ENCODE peak calls at places on chromosomes 1 and 21, in seven cellular contexts. U is GM23338, P is MCF 10A, H is progenitor cell of endocrine pancreas, L is AG10803, S is fibroblast of lung, X is B cell. G is an unnamed sample.

GRCh38 chr1:95974586-95974985 is 740.6 kb downstream of the RWDD3 start:
- DNase-seq in L (peak), X (no peak), S (peak), H (no peak), U (no peak), P (peak), G (no peak)

GRCh38 chr1:202187040-202187671 is 6.4 kb upstream of the LGR6 start:
- DNase-seq in S (no peak), H (no peak), X (no peak), P (no peak), L (no peak), U (no peak), G (no peak)

GRCh38 chr1:109783436-109783835 is 19.7 kb upstream of the EPS8L3 start:
- DNase-seq in H (no peak), X (no peak), U (peak), S (peak), P (peak), L (peak), G (no peak)

GRCh38 chr1:156496211-156496761 is 4.3 kb downstream of the MEF2D start:
- DNase-seq in L (no peak), U (no peak), H (no peak), P (no peak), S (no peak), X (no peak), G (no peak)

GRCh38 chr1:152623203-152623844 is 421 bp upstream of the LCE3A start:
- DNase-seq in P (no peak), X (no peak), H (no peak), U (peak), L (no peak), S (no peak), G (peak)

GRCh38 chr1:183205196-183205781 is 19.2 kb downstream of the LAMC2 start:
- DNase-seq in X (no peak), U (no peak), L (peak), S (peak), H (no peak), P (peak), G (no peak)

GRCh38 chr1:88867743-88868521 is 23.4 kb downstream of the GTF2B start:
- DNase-seq in U (no peak), X (no peak), S (peak), H (no peak), P (no peak), L (peak), G (no peak)

GRCh38 chr1:209387271-209387968 is 196.1 kb upstream of the CAMK1G start:
- DNase-seq in X (no peak), H (no peak), L (no peak), U (no peak), P (peak), S (no peak), G (no peak)

GRCh38 chr21:43810505-43811261 is 21.3 kb downstream of the RRP1 start:
- DNase-seq in U (peak), H (peak), P (peak), X (peak), S (peak), L (peak), G (peak)

GRCh38 chr1:192607836-192608235 is 28.1 kb upstream of the RGS13 start:
- DNase-seq in H (no peak), S (peak), L (no peak), U (no peak), X (no peak), P (no peak), G (no peak)

GRCh38 chr21:38850277-38850951 is 44.7 kb downstream of the ETS2 start:
- DNase-seq in X (no peak), H (no peak), U (no peak), L (no peak), P (no peak), S (no peak), G (no peak)

GRCh38 chr1:15684042-15684461 is at the start of gene PLEKHM2:
- DNase-seq in P (no peak), X (peak), H (no peak), S (peak), L (peak), U (peak), G (peak)

GRCh38 chr21:34582506-34583150 is 32.3 kb downstream of the RCAN1 start:
- DNase-seq in X (no peak), H (no peak), P (peak), S (peak), L (peak), U (peak), G (no peak)

GRCh38 chr1:66323958-66324357 is 210.0 kb upstream of the SGIP1 start:
- DNase-seq in S (peak), X (no peak), U (peak), L (no peak), H (no peak), P (no peak), G (no peak)

GRCh38 chr1:162939035-162939434 is 78.1 kb upstream of the CCDC190 start:
- DNase-seq in L (no peak), H (no peak), S (no peak), X (no peak), U (no peak), P (peak), G (no peak)

GRCh38 chr1:201710632-201711031 is 118.3 kb upstream of the IPO9 start:
- DNase-seq in S (no peak), X (no peak), U (no peak), L (no peak), P (no peak), H (no peak), G (no peak)

GRCh38 chr1:57549280-57549679 is 125.4 kb upstream of the DAB1 start:
- DNase-seq in L (peak), U (no peak), X (no peak), H (no peak), P (peak), S (no peak), G (no peak)

GRCh38 chr1:18475234-18475633 is 5.5 kb upstream of the KLHDC7A start:
- DNase-seq in H (no peak), P (no peak), S (no peak), L (no peak), U (no peak), X (no peak), G (no peak)

GRCh38 chr1:41958015-41958673 is 39.4 kb upstream of the HIVEP3 start:
- DNase-seq in L (no peak), P (no peak), U (no peak), S (no peak), X (no peak), H (no peak), G (no peak)

GRCh38 chr1:45979074-45979777 is 153.2 kb downstream of the PIK3R3 start:
- DNase-seq in P (peak), S (peak), X (no peak), H (no peak), U (no peak), L (no peak), G (no peak)

GRCh38 chr1:232992227-232992626 is 41.8 kb downstream of the NTPCR start:
- DNase-seq in H (no peak), U (no peak), X (no peak), P (no peak), L (no peak), S (no peak), G (no peak)

GRCh38 chr1:167229719-167230385 is 9.2 kb downstream of the POU2F1 start:
- DNase-seq in L (no peak), X (no peak), P (no peak), S (no peak), H (no peak), U (no peak), G (no peak)

GRCh38 chr1:25006770-25007169 is 76.7 kb upstream of the RUNX3 start:
- DNase-seq in S (peak), U (no peak), P (no peak), X (no peak), L (no peak), H (no peak), G (no peak)

GRCh38 chr1:224430511-224431113 is 4.0 kb downstream of the WDR26 start:
- DNase-seq in X (peak), L (peak), U (no peak), H (no peak), S (peak), P (peak), G (no peak)

GRCh38 chr1:230878584-230878975 is 10.3 kb upstream of the C1orf198 start:
- DNase-seq in H (no peak), U (no peak), X (no peak), L (peak), P (peak), S (peak), G (no peak)

GRCh38 chr1:55280731-55281130 is 65.6 kb upstream of the USP24 start:
- DNase-seq in L (peak), H (no peak), X (no peak), S (peak), P (no peak), U (no peak), G (no peak)

GRCh38 chr1:193368302-193368701 is 181.9 kb upstream of the B3GALT2 start:
- DNase-seq in U (no peak), S (peak), X (no peak), P (no peak), H (no peak), L (no peak), G (no peak)

GRCh38 chr1:172789840-172790239 is 130.9 kb downstream of the FASLG start:
- DNase-seq in L (no peak), U (no peak), H (no peak), S (no peak), X (no peak), P (no peak), G (no peak)

GRCh38 chr1:205182930-205183329 is 28.6 kb downstream of the DSTYK start:
- DNase-seq in X (no peak), S (no peak), P (no peak), L (no peak), U (no peak), H (no peak), G (no peak)

GRCh38 chr21:15741510-15741909 is 11.7 kb downstream of the USP25 start:
- DNase-seq in H (no peak), P (peak), X (no peak), L (peak), U (no peak), S (peak), G (no peak)

GRCh38 chr1:114061431-114061830 is 82.2 kb downstream of the OLFML3 start:
- DNase-seq in U (no peak), X (no peak), S (peak), P (peak), H (no peak), L (peak), G (no peak)

GRCh38 chr1:114062646-114063045 is 83.4 kb downstream of the OLFML3 start:
- DNase-seq in U (no peak), P (no peak), X (no peak), S (no peak), H (no peak), L (peak), G (no peak)

GRCh38 chr1:114063544-114063943 is 84.3 kb downstream of the OLFML3 start:
- DNase-seq in L (no peak), P (no peak), U (no peak), X (no peak), S (no peak), H (no peak), G (no peak)
- TF ChIP-seq CTCF in L (no peak), P (no peak), U (no peak), X (no peak), S (no peak), H (no peak), G (no peak)

GRCh38 chr1:98939471-98939870 is 65.2 kb downstream of the PLPPR5 start:
- DNase-seq in L (peak), U (no peak), S (no peak), H (no peak), X (no peak), P (no peak), G (no peak)

GRCh38 chr1:98940069-98940468 is 64.6 kb downstream of the PLPPR5 start:
- DNase-seq in P (no peak), X (no peak), L (no peak), S (no peak), H (no peak), U (no peak), G (no peak)

DNA sequence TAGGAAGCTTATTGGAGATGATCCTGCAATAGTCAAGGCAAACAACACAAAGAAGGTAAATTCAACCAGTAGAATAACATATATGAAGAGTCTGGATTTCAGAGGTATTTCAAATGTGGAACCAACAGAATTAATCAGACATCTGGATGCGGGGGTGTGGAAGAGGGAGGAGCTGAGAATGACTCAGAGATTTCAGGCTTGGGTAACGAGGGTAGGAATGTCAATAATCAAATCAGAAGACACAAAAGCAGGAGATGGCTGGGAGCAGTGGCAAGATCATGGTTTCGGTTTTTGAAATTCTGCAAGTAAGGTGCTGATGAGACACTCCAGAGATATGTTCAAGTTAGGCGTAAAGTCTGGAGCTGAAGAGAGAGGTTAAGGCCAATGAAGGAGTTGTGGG is 64.0 kb downstream of the PLPPR5 start:
- DNase-seq in X (no peak), U (no peak), P (peak), H (no peak), L (peak), S (peak), G (no peak)
- TF ChIP-seq CTCF in X (no peak), U (no peak), P (no peak), H (no peak), L (no peak), S (no peak), G (no peak)

DNA sequence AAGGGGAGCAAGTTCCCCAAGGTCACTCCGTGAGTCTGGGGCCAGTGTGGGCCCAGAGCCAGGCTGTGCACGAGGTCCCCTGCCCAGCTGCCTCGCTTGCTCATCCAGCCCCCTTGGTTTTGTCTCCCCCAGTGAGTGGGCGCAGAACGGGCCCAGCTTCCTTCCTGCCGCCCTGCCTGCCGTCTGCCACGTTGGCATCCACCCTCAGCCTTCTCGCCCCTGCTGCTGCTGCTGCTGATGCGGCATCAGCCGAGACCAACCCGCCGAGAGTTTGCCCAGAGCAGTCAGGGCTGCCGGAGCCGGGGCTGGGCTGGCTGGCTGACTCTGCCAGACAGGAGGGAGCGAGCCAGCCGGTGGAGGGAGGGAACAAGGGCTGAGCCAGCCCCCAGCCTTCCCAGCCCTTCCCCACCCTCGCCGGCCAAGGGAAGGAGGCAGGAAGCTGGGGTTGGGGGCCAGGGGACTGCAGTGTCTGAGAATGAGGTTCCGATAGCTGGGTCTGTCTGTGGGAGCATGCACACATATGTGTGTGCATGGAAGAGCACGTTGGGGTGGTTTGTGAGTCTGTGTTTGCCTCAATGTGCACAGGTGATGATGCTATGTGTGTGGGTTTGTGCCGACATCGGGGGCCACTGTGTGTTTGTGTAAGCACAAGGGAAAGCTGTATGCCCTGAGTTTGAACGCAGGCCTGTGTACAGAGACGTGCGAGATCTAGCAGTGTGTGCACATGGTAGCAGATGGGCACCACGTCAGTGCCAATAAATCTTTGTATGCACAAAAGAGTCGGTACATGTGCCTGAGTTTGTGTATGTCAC is 31.6 kb upstream of the WASF2 start:
- DNase-seq in L (no peak), X (peak), S (no peak), H (no peak), U (no peak), P (no peak), G (no peak)
- TF ChIP-seq CTCF in L (no peak), X (no peak), S (no peak), H (no peak), U (no peak), P (no peak), G (no peak)

DNA sequence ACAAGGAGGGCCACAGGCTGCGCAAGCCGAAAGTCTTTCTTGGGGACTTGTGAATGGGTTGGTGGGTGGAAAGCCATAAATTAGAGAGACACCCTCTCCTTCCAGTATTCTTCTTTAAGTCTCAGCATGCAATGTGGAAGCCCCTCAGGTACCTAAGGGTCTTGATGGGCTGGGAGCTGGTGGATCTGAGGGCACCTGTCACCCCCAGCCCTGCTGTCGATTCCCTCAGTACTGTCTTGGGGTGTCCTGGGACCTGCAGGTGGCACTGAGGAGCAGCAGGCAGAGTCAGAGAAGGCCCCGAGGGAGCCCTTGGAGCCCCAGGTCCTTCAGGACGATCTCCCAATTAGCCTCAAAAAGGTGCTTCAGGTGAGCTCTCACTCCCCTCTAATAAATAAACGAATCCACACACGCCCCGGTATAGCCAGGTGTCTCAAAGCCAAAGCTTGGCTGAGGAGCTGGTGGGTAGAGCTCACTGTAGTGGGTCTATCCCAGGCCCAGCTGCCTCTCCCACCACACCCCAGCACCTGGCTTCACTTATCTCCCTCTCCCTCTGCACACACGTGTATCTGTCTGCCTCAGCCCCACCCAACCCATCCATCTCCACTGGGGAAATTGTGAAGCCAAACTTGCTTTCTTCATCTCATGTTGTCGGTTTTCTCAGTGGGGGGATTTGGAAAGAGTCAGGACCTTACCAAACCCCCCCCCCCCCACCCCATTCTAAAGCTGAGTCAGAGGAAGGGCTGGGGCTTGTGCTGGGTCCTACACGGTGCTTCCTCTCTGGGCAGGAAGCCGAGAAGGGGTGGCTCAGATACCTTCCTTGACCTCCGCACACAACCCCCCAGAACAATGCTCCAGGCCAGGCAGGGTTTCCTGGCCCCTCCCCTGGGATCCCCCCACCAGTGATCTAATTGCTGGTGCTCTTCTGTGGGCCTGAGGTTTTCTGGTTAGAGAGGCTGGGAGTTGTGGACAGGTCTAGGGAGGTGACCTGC is 1.6 kb downstream of the ADAM15 start:
- DNase-seq in L (no peak), S (no peak), U (peak), P (peak), X (peak), H (no peak), G (no peak)
- TF ChIP-seq CTCF in L (peak), S (peak), U (peak), P (peak), X (peak), H (no peak), G (no peak)

G was measured in glutamatergic neuron.